ENCODE peak calls at places on chromosomes 7 and 10, in six cellular contexts. T is HCT116; S is omental fat pad; K is body of pancreas; X is activated CD8-positive, alpha-beta T cell treated with anti-CD3 and anti-CD28 coated beads for 36 hours; P is right cardiac atrium. C is an unnamed sample.

GRCh38 chr7:37918526-37918925 is 1.9 kb upstream of the SFRP4 start:
- ATAC-seq in P (no peak), T (no peak), S (no peak), K (no peak), X (no peak), C (no peak)

GRCh38 chr10:72625608-72626443 is at the start of gene MICU1:
- ATAC-seq in X (peak; percentile 99), S (peak; percentile 100), K (peak; percentile 100), P (peak; percentile 100), T (peak; percentile 96), C (peak; percentile 99)

GRCh38 chr10:103636996-103637395 is 143.5 kb downstream of the NEURL1 start:
- ATAC-seq in X (no peak), P (no peak), K (no peak), T (no peak), S (no peak), C (peak; percentile 10)

GRCh38 chr10:48416584-48417232 is 110.2 kb downstream of the MAPK8 start:
- ATAC-seq in S (no peak), X (no peak), K (no peak), T (no peak), P (no peak), C (no peak)

GRCh38 chr10:13671874-13672273 is 85.1 kb downstream of the PRPF18 start:
- ATAC-seq in S (no peak), P (no peak), X (no peak), K (no peak), T (no peak), C (no peak)

GRCh38 chr7:156950381-156950858 is 908 bp downstream of the NOM1 start:
- ATAC-seq in X (no peak), P (no peak), K (no peak), S (no peak), T (peak; percentile 7), C (no peak)

GRCh38 chr7:105979405-105979804 is 16.3 kb downstream of the CDHR3 start:
- ATAC-seq in T (no peak), S (no peak), P (no peak), X (no peak), K (peak; percentile 66), C (no peak)

GRCh38 chr7:71220210-71220695 is 88.3 kb downstream of the GALNT17 start:
- ATAC-seq in T (no peak), S (no peak), X (no peak), K (peak; percentile 99), P (peak; percentile 31), C (peak; percentile 85)

GRCh38 chr7:46791180-46791579 is 790.7 kb downstream of the TNS3 start:
- ATAC-seq in K (no peak), P (no peak), X (no peak), T (no peak), S (no peak), C (no peak)

GRCh38 chr7:116142374-116142773 is 68.0 kb upstream of the TES start:
- ATAC-seq in T (no peak), S (no peak), P (no peak), K (no peak), X (no peak), C (no peak)

GRCh38 chr10:58641095-58641531 is 128.4 kb downstream of the BICC1 start:
- ATAC-seq in X (no peak), S (peak; percentile 50), T (peak; percentile 32), K (peak; percentile 37), P (no peak), C (no peak)

GRCh38 chr7:128404826-128405344 is 4.9 kb downstream of the IMPDH1 start:
- ATAC-seq in P (no peak), X (no peak), T (peak; percentile 8), S (no peak), K (no peak), C (no peak)

GRCh38 chr7:107213193-107213788 is 44.5 kb downstream of the HBP1 start:
- ATAC-seq in S (no peak), P (peak; percentile 75), X (no peak), K (no peak), T (no peak), C (peak; percentile 50)

GRCh38 chr7:106345421-106346166 is 60.8 kb upstream of the NAMPT start:
- ATAC-seq in X (peak; percentile 78), S (no peak), P (no peak), T (no peak), K (no peak), C (no peak)

GRCh38 chr7:835491-836401 is 3.5 kb downstream of the SUN1 start:
- ATAC-seq in P (no peak), T (no peak), S (no peak), X (no peak), K (no peak), C (no peak)

GRCh38 chr10:21100871-21101514 is 203.9 kb upstream of the NEBL start:
- ATAC-seq in S (no peak), P (no peak), K (no peak), X (peak; percentile 73), T (no peak), C (no peak)

GRCh38 chr7:17989546-17989945 is 38.1 kb downstream of the PRPS1L1 start:
- ATAC-seq in T (peak; percentile 30), K (no peak), X (no peak), S (no peak), P (peak; percentile 11), C (no peak)